ENCODE peak calls at places on chromosomes 3 and 15, in five cellular contexts. S is AG08395, D is HEK293T, V is psoas muscle, I is prostate gland. T is an unnamed sample.

GRCh38 chr3:13507791-13508339 is 27.8 kb downstream of the HDAC11 start:
- DNase-seq in V (no peak), D (no peak), S (peak), I (peak), T (peak)

GRCh38 chr3:107958151-107958550 is 132.7 kb downstream of the CD47 start:
- DNase-seq in I (no peak), V (no peak), D (no peak), S (peak), T (no peak)

GRCh38 chr3:195207056-195207455 is 63.9 kb downstream of the XXYLT1 start:
- DNase-seq in D (no peak), I (no peak), S (no peak), V (no peak), T (no peak)

GRCh38 chr3:186651678-186652215 is 11.5 kb downstream of the FETUB start:
- DNase-seq in I (no peak), V (no peak), D (no peak), S (no peak), T (no peak)

GRCh38 chr15:58269455-58270414 is 131.6 kb downstream of the AQP9 start:
- DNase-seq in I (peak), D (peak), V (no peak), S (peak), T (peak)

GRCh38 chr15:72182673-72183072 is 14.9 kb downstream of the GRAMD2A start:
- DNase-seq in S (no peak), D (no peak), V (no peak), I (no peak), T (no peak)

GRCh38 chr15:64500695-64501395 is 40.5 kb downstream of the ZNF609 start:
- DNase-seq in S (no peak), I (no peak), D (no peak), V (no peak), T (no peak)

GRCh38 chr3:186532641-186533072 is 11.5 kb downstream of the CRYGS start:
- DNase-seq in V (no peak), I (no peak), D (no peak), S (no peak), T (peak)

GRCh38 chr3:126340596-126340942 is 16.6 kb downstream of the KLF15 start:
- DNase-seq in D (no peak), S (no peak), V (no peak), I (no peak), T (no peak)

GRCh38 chr15:78327442-78327841 is 12.7 kb upstream of the CRABP1 start:
- DNase-seq in D (no peak), V (no peak), S (peak), I (no peak), T (no peak)

GRCh38 chr3:111749171-111750170 is 109.6 kb upstream of the PHLDB2 start:
- DNase-seq in V (no peak), I (no peak), S (no peak), D (no peak), T (no peak)

GRCh38 chr15:90711418-90711824 is 5.7 kb upstream of the BLM start:
- DNase-seq in D (no peak), S (no peak), I (no peak), V (no peak), T (no peak)

GRCh38 chr3:104190681-104191080 is 1176.0 kb upstream of the ALCAM start:
- DNase-seq in S (no peak), I (no peak), V (no peak), D (no peak), T (no peak)

GRCh38 chr3:40780801-40781406 is 256.1 kb downstream of the ZNF621 start:
- DNase-seq in I (peak), S (no peak), V (peak), D (no peak), T (peak)

GRCh38 chr3:193010191-193010590 is 92.5 kb upstream of the MB21D2 start:
- DNase-seq in D (no peak), I (no peak), S (no peak), V (peak), T (no peak)

GRCh38 chr15:25848769-25849430 is 14.2 kb downstream of the ATP10A start:
- DNase-seq in I (no peak), S (no peak), D (no peak), V (no peak), T (no peak)

GRCh38 chr15:70196314-70197291 is 98.9 kb upstream of the TLE3 start:
- DNase-seq in V (peak), D (peak), S (peak), I (peak), T (peak)

GRCh38 chr3:197714251-197714650 is 22.5 kb downstream of the RUBCN start:
- DNase-seq in D (no peak), I (no peak), S (no peak), V (no peak), T (no peak)

T was measured in nephron progenitor cell.